ENCODE peak calls at places on chromosomes 13 and 19, in ten cellular contexts. U, L, K, E, A, N, P, I, D and O are unnamed samples.

GRCh38 chr19:14345364-14345763 is 35.9 kb upstream of the ADGRE5 start:
- DNase-seq in U (no peak), L (no peak), K (no peak), E (no peak), A (no peak), N (no peak), P (no peak), I (no peak), D (no peak), O (no peak)

GRCh38 chr19:16095071-16095571 is 16.6 kb upstream of the RAB8A start:
- DNase-seq in U (no peak), L (no peak), K (no peak), E (no peak), A (no peak), N (no peak), P (no peak), I (no peak), D (no peak), O (peak)

GRCh38 chr19:31529121-31529520 is 179.9 kb upstream of the TSHZ3 start:
- DNase-seq in U (peak), L (no peak), K (no peak), E (no peak), A (no peak), N (no peak), P (no peak), I (no peak), D (no peak), O (no peak)

GRCh38 chr13:25170554-25171107 is 1.5 kb downstream of the AMER2 start:
- DNase-seq in U (no peak), L (no peak), K (no peak), E (no peak), A (no peak), N (no peak), P (no peak), I (no peak), D (no peak), O (no peak)

GRCh38 chr19:43476606-43477005 is 11.2 kb upstream of the LYPD3 start:
- DNase-seq in U (peak), L (peak), K (peak), E (peak), A (no peak), N (no peak), P (no peak), I (no peak), D (no peak), O (no peak)

GRCh38 chr19:23698711-23699520 is 11.9 kb upstream of the ZNF675 start:
- DNase-seq in U (peak), L (no peak), K (no peak), E (no peak), A (no peak), N (no peak), P (no peak), I (no peak), D (no peak), O (no peak)

GRCh38 chr19:814108-815078 is 7.4 kb downstream of the PLPPR3 start:
- DNase-seq in U (no peak), L (no peak), K (no peak), E (no peak), A (no peak), N (no peak), P (no peak), I (no peak), D (no peak), O (no peak)

GRCh38 chr19:46367434-46367833 is 20.5 kb downstream of the PPP5C start:
- DNase-seq in U (no peak), L (no peak), K (no peak), E (no peak), A (no peak), N (no peak), P (no peak), I (no peak), D (no peak), O (no peak)

GRCh38 chr19:8877854-8878705 is 45.9 kb downstream of the MBD3L1 start:
- DNase-seq in U (no peak), L (no peak), K (no peak), E (no peak), A (no peak), N (no peak), P (no peak), I (no peak), D (no peak), O (no peak)

GRCh38 chr19:32890841-32891240 is 21.3 kb upstream of the SLC7A9 start:
- DNase-seq in U (no peak), L (no peak), K (no peak), E (no peak), A (no peak), N (no peak), P (no peak), I (no peak), D (no peak), O (no peak)

GRCh38 chr13:65932587-65933239 is 1297.4 kb downstream of the PCDH9 start:
- DNase-seq in U (peak), L (no peak), K (no peak), E (peak), A (no peak), N (peak), P (no peak), I (no peak), D (no peak), O (no peak)

GRCh38 chr13:77358001-77358400 is 31.1 kb upstream of the MYCBP2 start:
- DNase-seq in U (no peak), L (no peak), K (no peak), E (no peak), A (no peak), N (no peak), P (no peak), I (no peak), D (no peak), O (no peak)

GRCh38 chr13:77359171-77359570 is 32.3 kb upstream of the MYCBP2 start:
- DNase-seq in U (no peak), L (no peak), K (no peak), E (no peak), A (no peak), N (no peak), P (no peak), I (no peak), D (no peak), O (no peak)

GRCh38 chr13:77356155-77356554 is 29.3 kb upstream of the MYCBP2 start:
- DNase-seq in U (no peak), L (no peak), K (no peak), E (no peak), A (no peak), N (no peak), P (no peak), I (no peak), D (no peak), O (no peak)

GRCh38 chr13:77362166-77362565 is 35.3 kb upstream of the MYCBP2 start:
- DNase-seq in U (no peak), L (no peak), K (no peak), E (no peak), A (no peak), N (no peak), P (no peak), I (no peak), D (no peak), O (no peak)

GRCh38 chr13:77360032-77360431 is 33.1 kb upstream of the MYCBP2 start:
- DNase-seq in U (no peak), L (no peak), K (no peak), E (no peak), A (no peak), N (no peak), P (no peak), I (no peak), D (no peak), O (no peak)
- H3K4me3 ChIP-seq in U (no peak), L (no peak), K (no peak), E (no peak), A (no peak), N (no peak), P (no peak), I (no peak), D (no peak), O (no peak)

GRCh38 chr19:3146677-3147100 is 10.9 kb downstream of the GNA15 start:
- DNase-seq in U (no peak), L (no peak), K (no peak), E (no peak), A (no peak), N (peak), P (no peak), I (no peak), D (peak), O (no peak)

GRCh38 chr19:3149089-3149488 is 13.3 kb downstream of the GNA15 start:
- DNase-seq in U (no peak), L (no peak), K (no peak), E (no peak), A (no peak), N (no peak), P (no peak), I (no peak), D (no peak), O (no peak)

GRCh38 chr19:3142938-3143337 is 7.1 kb downstream of the GNA15 start:
- DNase-seq in U (no peak), L (no peak), K (no peak), E (no peak), A (no peak), N (no peak), P (no peak), I (no peak), D (no peak), O (no peak)

GRCh38 chr19:3148503-3148902 is 12.7 kb downstream of the GNA15 start:
- DNase-seq in U (no peak), L (no peak), K (no peak), E (no peak), A (no peak), N (no peak), P (no peak), I (no peak), D (no peak), O (no peak)

DNA sequence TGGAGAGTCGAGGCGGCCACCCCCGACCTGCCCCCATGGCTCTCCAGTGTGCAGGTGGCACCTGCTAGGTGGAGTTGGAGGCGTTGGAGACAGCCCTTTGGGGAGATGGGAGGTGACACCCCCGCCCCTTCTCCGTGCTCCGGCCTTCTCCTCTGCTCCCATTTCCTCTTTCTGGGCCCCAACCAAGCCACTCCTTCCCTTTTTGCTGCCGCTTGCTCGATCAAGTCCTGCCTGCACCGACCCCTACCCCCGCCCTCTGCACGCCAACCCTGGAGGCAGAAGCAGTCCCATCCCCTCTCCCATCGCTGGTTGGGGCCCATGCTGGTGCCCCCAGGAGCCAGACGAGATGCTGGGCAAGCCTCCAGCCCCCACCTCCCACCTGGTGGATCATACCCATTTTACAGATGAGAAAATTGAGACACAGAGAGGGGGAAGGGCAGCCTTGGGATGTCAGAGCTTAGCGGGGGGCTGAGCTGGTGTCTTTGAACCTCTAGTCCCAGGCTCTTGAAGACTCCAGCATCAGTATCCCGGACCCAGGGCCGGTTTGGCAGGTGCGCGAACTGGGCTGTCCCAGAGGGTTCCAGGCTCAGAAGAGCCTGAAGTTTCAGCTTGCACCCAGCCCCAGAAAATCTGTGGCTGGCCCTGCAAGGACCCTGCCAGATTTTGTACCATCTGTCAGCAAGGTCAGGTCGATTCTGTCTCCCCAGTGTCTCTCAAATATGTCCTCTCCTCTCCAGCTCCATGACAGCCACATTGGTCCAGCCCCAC is 10.3 kb downstream of the GNA15 start:
- DNase-seq in U (no peak), L (no peak), K (no peak), E (no peak), A (no peak), N (no peak), P (no peak), I (no peak), D (peak), O (no peak)
- H3K4me3 ChIP-seq in U (no peak), L (no peak), K (no peak), E (no peak), A (no peak), N (no peak), P (no peak), I (no peak), D (no peak), O (no peak)

DNA sequence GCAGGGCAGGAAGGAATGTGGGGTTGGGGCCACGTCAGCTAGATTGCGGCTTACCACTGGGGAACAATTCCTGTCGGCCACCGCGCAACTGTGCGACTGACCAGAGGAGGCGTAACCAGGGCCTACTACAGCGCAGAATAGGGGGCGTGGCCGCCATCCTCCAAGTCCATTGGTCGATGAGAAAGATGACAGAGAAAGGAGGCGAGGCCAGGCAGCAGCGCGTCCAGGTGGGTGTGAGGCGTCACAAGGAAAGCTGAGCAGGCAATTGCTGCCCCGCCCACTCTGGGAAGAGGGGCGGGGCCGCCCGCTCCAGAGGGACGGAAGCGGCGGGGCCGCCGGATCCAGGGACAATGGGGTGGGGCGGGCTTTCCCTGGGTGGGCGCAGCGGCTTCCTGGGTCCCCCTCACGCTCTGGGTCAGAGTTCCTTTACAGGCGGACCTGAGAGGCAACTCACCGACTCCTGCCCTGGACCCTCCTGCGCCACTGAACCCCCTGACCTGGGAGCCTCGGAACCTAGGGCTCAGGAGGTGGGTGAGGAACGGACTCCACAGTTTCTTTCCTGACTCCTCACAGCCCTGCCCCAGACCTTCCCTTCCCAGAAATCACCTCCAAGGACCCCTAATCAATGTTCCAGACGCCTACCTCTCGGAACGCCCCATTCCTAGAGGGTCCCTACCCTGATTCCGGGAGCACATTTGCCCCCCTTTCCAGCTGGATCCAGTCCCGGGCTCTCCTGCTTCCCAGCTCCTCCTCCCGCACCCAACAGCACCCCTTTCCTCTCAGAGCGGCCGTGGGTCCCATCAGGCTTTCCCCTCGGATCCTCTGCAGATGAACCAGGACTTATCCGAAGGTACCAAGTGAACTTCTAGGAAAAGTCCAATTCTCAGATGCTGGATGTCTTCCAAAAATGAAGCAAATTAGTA is 101.5 kb upstream of the ZNF492 start:
- DNase-seq in U (no peak), L (no peak), K (no peak), E (no peak), A (peak), N (no peak), P (peak), I (no peak), D (no peak), O (no peak)
- H3K4me3 ChIP-seq in U (no peak), L (no peak), K (no peak), E (no peak), A (no peak), N (no peak), P (peak), I (no peak), D (no peak), O (no peak)

GRCh38 chr19:35858311-35858710 is 1.6 kb downstream of the KIRREL2 start:
- DNase-seq in U (no peak), L (no peak), K (no peak), E (no peak), A (no peak), N (no peak), P (no peak), I (no peak), D (no peak), O (no peak)

GRCh38 chr19:35853038-35853756 is 893 bp upstream of the NPHS1 start:
- DNase-seq in U (no peak), L (no peak), K (no peak), E (no peak), A (no peak), N (no peak), P (no peak), I (no peak), D (no peak), O (no peak)

GRCh38 chr19:35859414-35859813 is 2.7 kb downstream of the KIRREL2 start:
- DNase-seq in U (no peak), L (no peak), K (no peak), E (no peak), A (no peak), N (no peak), P (no peak), I (no peak), D (no peak), O (no peak)

GRCh38 chr19:35856546-35857149 is at the start of gene KIRREL2:
- DNase-seq in U (no peak), L (no peak), K (no peak), E (no peak), A (no peak), N (no peak), P (no peak), I (no peak), D (no peak), O (peak)

DNA sequence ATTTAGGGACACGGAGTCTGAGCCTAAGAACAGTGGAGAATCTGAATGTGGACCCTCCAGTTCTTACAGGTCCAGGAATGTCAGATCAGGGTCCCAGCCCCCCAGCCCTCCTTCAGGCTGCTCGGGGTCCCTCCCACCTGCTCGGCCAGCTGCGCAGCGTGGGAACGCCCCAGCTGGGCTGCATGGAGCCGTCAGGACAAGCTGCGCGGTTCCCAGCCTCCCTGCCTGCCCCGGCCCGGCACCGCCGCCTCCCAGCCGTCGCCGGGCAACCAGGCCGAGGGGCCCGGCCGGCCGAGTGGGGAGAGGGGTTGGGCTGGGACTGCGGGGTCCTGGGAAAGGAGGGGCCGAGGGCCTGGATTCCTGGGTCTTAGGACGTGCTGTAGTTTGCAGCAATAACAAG is 710 bp upstream of the KIRREL2 start:
- DNase-seq in U (no peak), L (no peak), K (no peak), E (no peak), A (no peak), N (no peak), P (no peak), I (no peak), D (no peak), O (no peak)
- H3K4me3 ChIP-seq in U (no peak), L (no peak), K (no peak), E (no peak), A (no peak), N (no peak), P (no peak), I (no peak), D (no peak), O (peak)

GRCh38 chr19:13209797-13210775 is 59.9 kb downstream of the IER2 start:
- DNase-seq in U (no peak), L (no peak), K (no peak), E (no peak), A (no peak), N (no peak), P (no peak), I (no peak), D (no peak), O (no peak)
- H3K4me3 ChIP-seq in U (no peak), L (no peak), K (no peak), E (no peak), A (no peak), N (no peak), P (no peak), I (no peak), D (no peak), O (no peak)

GRCh38 chr13:46551410-46552301 is 1.3 kb upstream of the LRCH1 start:
- DNase-seq in U (peak), L (peak), K (no peak), E (no peak), A (peak), N (peak), P (peak), I (peak), D (peak), O (no peak)
- H3K4me3 ChIP-seq in U (peak), L (no peak), K (peak), E (peak), A (peak), N (peak), P (peak), I (peak), D (no peak), O (peak)

DNA sequence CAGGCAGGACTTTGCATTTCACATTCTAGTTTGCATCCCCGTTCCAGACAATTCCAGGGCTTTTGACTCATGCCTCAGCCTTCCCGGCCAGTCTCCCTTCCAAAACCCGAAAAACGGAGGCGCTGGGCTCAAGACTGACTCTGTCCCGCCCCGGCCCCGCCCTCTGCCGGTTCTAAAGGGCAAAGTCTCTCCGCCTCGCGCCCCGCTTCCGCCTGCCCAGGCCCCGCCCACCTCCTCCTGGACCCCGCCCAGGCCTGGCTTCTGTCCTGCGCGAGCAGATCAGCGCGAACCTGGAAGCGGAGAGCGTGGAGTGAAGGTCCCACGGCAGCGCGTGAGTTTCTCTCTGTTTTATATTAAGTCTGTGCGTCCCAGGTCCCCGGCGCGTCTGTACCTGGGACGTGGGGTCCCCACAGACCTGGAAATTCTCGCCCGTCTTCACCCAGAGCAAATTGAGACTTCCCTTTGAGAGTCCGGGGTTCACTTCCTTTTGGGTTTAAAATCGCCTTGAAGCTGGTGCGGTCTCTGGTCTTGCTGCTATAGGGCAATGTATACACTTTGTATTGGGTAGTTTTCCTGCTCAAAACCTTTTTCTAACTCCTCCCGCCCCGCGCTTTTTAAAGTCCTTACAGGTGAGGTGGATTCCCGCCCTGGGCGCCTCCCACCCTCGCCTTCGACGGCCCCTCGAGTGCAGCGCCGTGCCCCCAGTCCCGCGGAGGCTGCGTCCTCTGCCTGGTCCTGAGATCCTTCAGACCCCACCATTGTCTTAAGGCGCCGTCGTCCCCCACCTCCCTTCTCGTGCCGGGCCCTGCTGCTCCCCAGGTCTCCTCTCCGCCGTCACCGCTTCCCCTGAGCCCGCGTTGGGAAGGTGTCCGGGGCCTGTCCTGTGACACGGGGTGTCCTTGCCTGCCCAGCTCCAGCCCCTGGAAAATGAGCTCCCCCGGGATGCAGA is 31.2 kb downstream of the ZNF701 start:
- DNase-seq in U (peak), L (peak), K (peak), E (peak), A (peak), N (peak), P (peak), I (peak), D (peak), O (peak)
- H3K4me3 ChIP-seq in U (peak), L (peak), K (peak), E (peak), A (peak), N (peak), P (peak), I (peak), D (peak), O (peak)